ENCODE peak calls at places on chromosomes 1 and 21, in ten cellular contexts. N, K, Z, H, F, B, V, D, W and I are unnamed samples.

GRCh38 chr1:203488539-203488938 is 5.4 kb upstream of the OPTC start:
- DNase-seq in Z (no peak), V (no peak), D (no peak), N (no peak), B (no peak), F (no peak), H (no peak), W (no peak), K (no peak), I (no peak)

GRCh38 chr1:172653015-172653709 is 5.7 kb upstream of the FASLG start:
- DNase-seq in W (peak), F (no peak), B (peak), Z (no peak), V (no peak), D (no peak), N (no peak), H (no peak), K (no peak), I (no peak)

GRCh38 chr1:245807954-245808719 is 653.4 kb downstream of the KIF26B start:
- DNase-seq in H (no peak), K (no peak), B (no peak), W (no peak), N (no peak), D (peak), V (no peak), F (no peak), Z (no peak), I (no peak)

GRCh38 chr21:42609806-42610205 is 43.6 kb upstream of the PDE9A start:
- DNase-seq in W (no peak), B (no peak), V (no peak), N (no peak), K (no peak), F (no peak), Z (no peak), D (peak), H (no peak), I (peak)

GRCh38 chr1:204263240-204263848 is 49.6 kb upstream of the GOLT1A start:
- DNase-seq in K (peak), F (peak), Z (no peak), V (no peak), H (no peak), N (no peak), D (no peak), W (no peak), B (no peak), I (no peak)

GRCh38 chr1:85607913-85608250 is 27.3 kb downstream of the CCN1 start:
- DNase-seq in W (no peak), Z (no peak), B (no peak), K (no peak), D (no peak), V (no peak), F (no peak), N (no peak), H (no peak), I (no peak)

GRCh38 chr1:112332751-112333150 is 63.3 kb upstream of the CTTNBP2NL start:
- DNase-seq in Z (no peak), H (no peak), N (no peak), W (no peak), V (no peak), F (no peak), D (no peak), B (no peak), K (no peak), I (no peak)

GRCh38 chr21:44884059-44884458 is 10.6 kb upstream of the PTTG1IP start:
- DNase-seq in H (no peak), N (no peak), V (no peak), K (peak), D (no peak), F (no peak), B (no peak), W (no peak), Z (no peak), I (no peak)

GRCh38 chr21:29299906-29300546 is 1.3 kb downstream of the BACH1 start:
- DNase-seq in B (peak), D (peak), K (peak), N (peak), H (peak), V (no peak), Z (peak), F (peak), W (peak), I (peak)

GRCh38 chr1:192709544-192709943 is 73.6 kb downstream of the RGS13 start:
- DNase-seq in D (no peak), K (no peak), N (no peak), H (no peak), Z (no peak), B (no peak), F (no peak), V (no peak), W (no peak), I (no peak)

GRCh38 chr1:15803380-15803779 is 4.1 kb downstream of the UQCRHL start:
- DNase-seq in W (peak), D (peak), V (no peak), Z (no peak), B (no peak), F (no peak), N (no peak), H (no peak), K (no peak), I (no peak)

GRCh38 chr1:162185299-162185698 is 115.8 kb downstream of the NOS1AP start:
- DNase-seq in F (no peak), V (no peak), W (peak), K (no peak), Z (no peak), H (no peak), B (peak), D (no peak), N (no peak), I (no peak)

GRCh38 chr21:20701235-20701634 is 297.0 kb upstream of the NCAM2 start:
- DNase-seq in B (no peak), W (no peak), H (no peak), D (no peak), N (no peak), V (no peak), K (no peak), F (no peak), Z (no peak), I (no peak)

GRCh38 chr1:16720403-16721223 is 19.7 kb upstream of the RNU1-4 start:
- DNase-seq in H (no peak), K (peak), D (peak), V (no peak), B (no peak), W (no peak), F (no peak), Z (no peak), N (no peak), I (no peak)

GRCh38 chr1:183719289-183719688 is 66.2 kb upstream of the APOBEC4 start:
- DNase-seq in K (no peak), H (no peak), N (no peak), V (no peak), B (no peak), D (no peak), W (no peak), Z (no peak), F (no peak), I (no peak)

GRCh38 chr1:185626344-185626743 is 107.8 kb upstream of the HMCN1 start:
- DNase-seq in N (no peak), D (no peak), Z (no peak), B (no peak), F (no peak), W (no peak), H (no peak), V (no peak), K (no peak), I (no peak)

GRCh38 chr1:180117764-180118116 is 36.9 kb upstream of the QSOX1 start:
- DNase-seq in W (peak), H (peak), D (no peak), V (peak), N (no peak), F (no peak), B (peak), Z (no peak), K (no peak), I (no peak)

GRCh38 chr1:29112705-29113406 is 10.8 kb downstream of the TMEM200B start:
- DNase-seq in W (no peak), Z (no peak), K (no peak), D (no peak), N (no peak), F (no peak), H (no peak), B (no peak), V (no peak), I (no peak)

GRCh38 chr21:34553199-34553952 is 41.4 kb upstream of the KCNE1 start:
- DNase-seq in W (peak), N (no peak), Z (no peak), D (no peak), K (no peak), F (no peak), V (no peak), B (peak), H (peak), I (no peak)

GRCh38 chr1:109739738-109740614 is 862 bp downstream of the GSTM3 start:
- DNase-seq in K (peak), B (peak), D (no peak), W (peak), N (no peak), Z (peak), V (peak), H (no peak), F (peak), I (peak)

GRCh38 chr1:78676347-78676982 is 26.8 kb downstream of the IFI44 start:
- DNase-seq in F (peak), B (peak), N (peak), Z (no peak), H (peak), V (peak), D (peak), W (peak), K (no peak), I (peak)

GRCh38 chr1:75937034-75937433 is 4.8 kb upstream of the ASB17 start:
- DNase-seq in Z (no peak), H (peak), W (no peak), V (no peak), B (no peak), N (no peak), K (no peak), D (no peak), F (no peak), I (no peak)

GRCh38 chr1:204162498-204163074 is 3.6 kb downstream of the REN start:
- DNase-seq in K (peak), H (no peak), F (peak), V (peak), W (peak), D (peak), Z (no peak), N (peak), B (peak), I (no peak)

GRCh38 chr1:14713077-14713476 is 114.6 kb downstream of the KAZN start:
- DNase-seq in K (no peak), B (no peak), D (no peak), N (no peak), W (no peak), Z (no peak), V (no peak), H (no peak), F (no peak), I (no peak)

GRCh38 chr1:115564201-115564600 is 77.6 kb upstream of the VANGL1 start:
- DNase-seq in B (no peak), N (no peak), H (no peak), W (no peak), V (no peak), D (no peak), Z (no peak), F (no peak), K (no peak), I (no peak)

DNA sequence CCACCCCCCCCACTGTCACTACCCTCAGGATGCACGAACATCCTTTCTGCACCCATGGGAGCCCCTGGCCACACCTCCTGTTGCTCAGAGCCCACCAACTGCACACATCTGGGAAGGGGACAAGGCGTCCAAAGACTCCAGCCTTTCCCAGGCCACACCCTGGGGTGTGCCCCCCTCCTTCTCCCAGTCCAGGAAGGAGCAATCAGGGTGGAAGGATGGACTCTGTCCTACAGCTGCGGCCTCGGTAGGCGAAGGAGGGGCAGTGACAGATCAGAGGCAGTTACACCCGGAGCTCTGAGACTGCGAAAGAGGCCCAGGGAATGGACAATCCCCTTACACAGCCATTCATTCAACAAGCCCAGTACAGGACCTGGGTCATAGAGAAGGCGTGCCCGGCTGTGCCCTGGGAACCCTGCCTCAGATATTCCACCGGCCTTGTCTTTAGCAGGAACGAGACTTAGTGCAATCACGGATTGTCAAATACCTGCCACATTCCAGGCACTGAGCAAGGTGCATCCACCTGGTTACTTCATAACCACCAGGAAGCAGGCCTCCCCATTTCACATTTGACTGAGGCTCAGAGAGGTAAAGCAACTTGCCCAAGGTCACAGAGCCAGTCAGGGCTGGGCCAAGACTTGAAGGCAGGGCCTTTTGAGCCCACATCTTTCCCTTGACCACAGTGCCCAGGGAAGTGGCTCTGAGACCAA is 9.4 kb downstream of the HSPG2 start:
- DNase-seq in F (no peak), D (no peak), Z (no peak), W (peak), B (no peak), V (peak), H (no peak), K (peak), N (no peak), I (no peak)
- H3K4me3 ChIP-seq in F (no peak), D (no peak), Z (no peak), W (no peak), B (no peak), V (no peak), H (no peak), K (peak), N (no peak), I (no peak)

GRCh38 chr1:202203238-202204039 is 9.8 kb downstream of the LGR6 start:
- DNase-seq in B (no peak), Z (no peak), W (no peak), K (no peak), N (no peak), H (no peak), V (no peak), D (no peak), F (no peak), I (no peak)

GRCh38 chr1:202207292-202207691 is 13.7 kb downstream of the LGR6 start:
- DNase-seq in D (no peak), W (peak), N (peak), K (no peak), F (peak), Z (no peak), B (peak), V (no peak), H (peak), I (no peak)

GRCh38 chr1:202204065-202204464 is 10.5 kb downstream of the LGR6 start:
- DNase-seq in V (no peak), H (no peak), Z (no peak), D (no peak), F (no peak), B (no peak), N (no peak), K (no peak), W (no peak), I (no peak)

GRCh38 chr1:202208458-202208857 is 14.9 kb downstream of the LGR6 start:
- DNase-seq in D (no peak), K (no peak), N (no peak), W (no peak), B (no peak), H (no peak), Z (no peak), V (no peak), F (no peak), I (no peak)

GRCh38 chr1:202205523-202206190 is 12.1 kb downstream of the LGR6 start:
- DNase-seq in V (no peak), Z (no peak), D (no peak), K (no peak), N (no peak), B (no peak), W (peak), H (no peak), F (no peak), I (no peak)
- TF ChIP-seq CTCF in V (no peak), Z (no peak), D (peak), K (no peak), N (peak), B (peak), W (peak), H (peak), F (peak), I (peak)

GRCh38 chr1:221972262-221973235 is 230.7 kb upstream of the DUSP10 start:
- DNase-seq in W (no peak), V (no peak), D (no peak), B (no peak), F (no peak), N (no peak), K (no peak), Z (no peak), H (no peak), I (no peak)
- H3K4me3 ChIP-seq in W (no peak), V (no peak), D (no peak), B (no peak), F (no peak), N (no peak), K (no peak), Z (no peak), H (no peak), I (no peak)

GRCh38 chr1:248873409-248873992 is 14.6 kb upstream of the ZNF692 start:
- DNase-seq in V (peak), H (peak), F (peak), D (peak), K (peak), N (peak), B (peak), W (peak), Z (peak), I (peak)
- TF ChIP-seq CTCF in V (no peak), H (no peak), F (no peak), D (no peak), K (no peak), N (no peak), B (peak), W (no peak), Z (no peak), I (no peak)

DNA sequence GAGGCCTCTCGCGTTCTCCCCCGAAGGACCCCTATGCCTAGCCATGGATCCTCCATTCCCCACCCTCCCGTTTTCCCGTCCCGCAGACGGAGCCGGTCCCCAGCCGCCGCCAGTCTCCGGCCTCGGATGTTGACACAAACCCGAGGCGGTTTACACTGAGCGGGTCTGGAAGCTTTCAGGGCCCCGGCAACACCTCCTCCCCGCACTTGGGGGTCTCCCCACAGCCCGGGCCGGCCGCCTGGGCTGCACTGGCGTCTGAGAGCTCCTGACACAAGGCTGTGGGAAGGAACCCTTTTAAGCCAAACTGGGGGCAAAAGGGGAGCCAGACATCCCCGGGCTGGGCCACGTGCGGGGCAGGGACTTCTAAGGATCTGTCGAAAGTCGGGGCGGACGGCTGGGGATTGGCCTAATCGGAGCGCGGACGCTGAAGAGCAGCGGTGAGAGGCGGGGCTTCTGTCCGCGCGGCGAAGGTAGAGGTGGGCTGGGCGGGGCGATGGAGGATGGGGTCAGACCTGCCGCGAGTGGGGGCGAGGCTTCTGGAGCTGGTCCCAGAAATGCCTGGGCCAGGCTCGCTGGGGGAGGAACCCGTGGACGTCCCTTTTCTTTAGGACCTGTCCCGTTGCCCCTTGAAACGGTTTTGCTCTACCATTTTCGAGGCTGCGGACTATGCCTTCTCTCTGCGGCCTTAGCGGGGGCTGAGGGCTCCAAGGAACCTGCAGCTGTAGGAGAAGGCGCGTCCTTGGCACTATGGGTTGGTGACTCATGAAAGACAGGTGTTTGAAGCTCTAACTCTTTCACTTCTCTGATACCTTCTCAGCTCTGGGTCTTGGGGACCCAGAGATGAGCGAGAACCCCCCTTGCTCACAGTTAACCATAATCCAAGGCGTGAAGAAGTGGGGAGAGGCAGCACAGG is 1.2 kb upstream of the HPCAL4 start:
- DNase-seq in K (no peak), D (no peak), F (no peak), V (no peak), Z (no peak), H (no peak), B (no peak), W (no peak), N (no peak), I (no peak)
- H3K4me3 ChIP-seq in K (peak), D (no peak), F (peak), V (no peak), Z (peak), H (no peak), B (no peak), W (no peak), N (no peak), I (no peak)

GRCh38 chr1:160567858-160568682 is 11.2 kb downstream of the CD84 start:
- DNase-seq in N (no peak), H (no peak), V (no peak), Z (no peak), F (no peak), K (no peak), W (no peak), B (no peak), D (peak), I (no peak)

GRCh38 chr1:160560045-160560724 is 19.1 kb downstream of the CD84 start:
- DNase-seq in H (no peak), D (no peak), V (no peak), Z (no peak), F (no peak), W (no peak), B (no peak), K (no peak), N (no peak), I (no peak)

GRCh38 chr1:160570847-160571246 is 8.4 kb downstream of the CD84 start:
- DNase-seq in B (no peak), D (no peak), F (no peak), N (no peak), H (no peak), W (no peak), Z (no peak), K (no peak), V (no peak), I (no peak)

GRCh38 chr1:160565568-160565967 is 13.7 kb downstream of the CD84 start:
- DNase-seq in B (no peak), D (no peak), V (no peak), K (no peak), Z (no peak), N (no peak), H (no peak), W (no peak), F (no peak), I (no peak)
- TF ChIP-seq CTCF in B (no peak), D (no peak), V (no peak), K (no peak), Z (no peak), N (no peak), H (no peak), W (no peak), F (no peak), I (no peak)

GRCh38 chr1:86905875-86906274 is 8.1 kb downstream of the SELENOF start:
- DNase-seq in K (no peak), W (no peak), N (no peak), D (no peak), H (no peak), Z (no peak), B (no peak), V (no peak), F (no peak), I (no peak)

GRCh38 chr1:86906419-86906818 is 7.5 kb downstream of the SELENOF start:
- DNase-seq in F (no peak), W (peak), B (no peak), Z (no peak), H (no peak), V (no peak), D (no peak), N (no peak), K (no peak), I (no peak)
- H3K4me3 ChIP-seq in F (no peak), W (no peak), B (no peak), Z (no peak), H (no peak), V (no peak), D (no peak), N (no peak), K (no peak), I (no peak)

GRCh38 chr1:52057876-52058275 is 1.8 kb downstream of the BTF3L4 start:
- DNase-seq in N (no peak), K (no peak), B (no peak), V (no peak), D (no peak), H (no peak), Z (no peak), F (no peak), W (peak), I (no peak)
- TF ChIP-seq CTCF in N (no peak), K (no peak), B (no peak), V (no peak), D (no peak), H (no peak), Z (no peak), F (no peak), W (no peak), I (no peak)